ENCODE peak calls at places on chromosome 13, in six cellular contexts. One of them, this sample, is unnamed.

GRCh38 chr13:26985285-26985878 is 186.2 kb downstream of the USP12 start:
- DNase-seq in transverse colon: peak; percentile 82
- DNase-seq in right lobe of liver: no peak
- DNase-seq in body of pancreas: peak; percentile 84
- DNase-seq in suprapubic skin: no peak
- DNase-seq in tibial nerve: peak; percentile 93
- DNase-seq in this sample: no peak

GRCh38 chr13:23987331-23987730 is 90.0 kb upstream of the C1QTNF9B start:
- DNase-seq in tibial nerve: no peak
- DNase-seq in suprapubic skin: no peak
- DNase-seq in body of pancreas: no peak
- DNase-seq in transverse colon: no peak
- DNase-seq in right lobe of liver: no peak
- DNase-seq in this sample: no peak

GRCh38 chr13:106161186-106161585 is 374.3 kb downstream of the EFNB2 start:
- DNase-seq in suprapubic skin: no peak
- DNase-seq in transverse colon: no peak
- DNase-seq in right lobe of liver: no peak
- DNase-seq in body of pancreas: no peak
- DNase-seq in tibial nerve: no peak
- DNase-seq in this sample: no peak

GRCh38 chr13:54574791-54575190 is 1546.2 kb downstream of the OLFM4 start:
- DNase-seq in tibial nerve: no peak
- DNase-seq in body of pancreas: no peak
- DNase-seq in suprapubic skin: no peak
- DNase-seq in right lobe of liver: no peak
- DNase-seq in transverse colon: no peak
- DNase-seq in this sample: no peak

GRCh38 chr13:47478985-47479384 is 522.1 kb downstream of the SUCLA2 start:
- DNase-seq in body of pancreas: peak; percentile 18
- DNase-seq in right lobe of liver: peak; percentile 82
- DNase-seq in tibial nerve: no peak
- DNase-seq in suprapubic skin: no peak
- DNase-seq in transverse colon: no peak
- DNase-seq in this sample: no peak

GRCh38 chr13:42814868-42815267 is 33.5 kb downstream of the FAM216B start:
- DNase-seq in body of pancreas: no peak
- DNase-seq in suprapubic skin: no peak
- DNase-seq in transverse colon: no peak
- DNase-seq in tibial nerve: no peak
- DNase-seq in right lobe of liver: no peak
- DNase-seq in this sample: no peak

GRCh38 chr13:71517004-71517403 is 350.0 kb downstream of the DACH1 start:
- DNase-seq in tibial nerve: no peak
- DNase-seq in transverse colon: no peak
- DNase-seq in body of pancreas: no peak
- DNase-seq in right lobe of liver: no peak
- DNase-seq in suprapubic skin: no peak
- DNase-seq in this sample: no peak

GRCh38 chr13:30928971-30929370 is 3.5 kb upstream of the TEX26 start:
- DNase-seq in right lobe of liver: no peak
- DNase-seq in transverse colon: no peak
- DNase-seq in body of pancreas: no peak
- DNase-seq in suprapubic skin: no peak
- DNase-seq in tibial nerve: no peak
- DNase-seq in this sample: no peak

GRCh38 chr13:41648314-41648935 is 191.1 kb downstream of the RGCC start:
- DNase-seq in tibial nerve: no peak
- DNase-seq in body of pancreas: no peak
- DNase-seq in right lobe of liver: no peak
- DNase-seq in transverse colon: no peak
- DNase-seq in suprapubic skin: no peak
- DNase-seq in this sample: no peak

GRCh38 chr13:45511310-45512147 is 46.8 kb downstream of the COG3 start:
- DNase-seq in suprapubic skin: no peak
- DNase-seq in tibial nerve: peak; percentile 69
- DNase-seq in transverse colon: no peak
- DNase-seq in right lobe of liver: no peak
- DNase-seq in body of pancreas: peak; percentile 20
- DNase-seq in this sample: no peak

GRCh38 chr13:46578590-46578975 is 25.6 kb downstream of the LRCH1 start:
- DNase-seq in tibial nerve: no peak
- DNase-seq in right lobe of liver: no peak
- DNase-seq in suprapubic skin: no peak
- DNase-seq in body of pancreas: no peak
- DNase-seq in transverse colon: no peak
- DNase-seq in this sample: no peak

GRCh38 chr13:101942038-101942437 is 459.8 kb downstream of the FGF14 start:
- DNase-seq in body of pancreas: peak; percentile 13
- DNase-seq in tibial nerve: peak; percentile 49
- DNase-seq in transverse colon: peak; percentile 19
- DNase-seq in right lobe of liver: no peak
- DNase-seq in suprapubic skin: no peak
- DNase-seq in this sample: no peak

GRCh38 chr13:90089051-90089450 is 1258.4 kb upstream of the MIR17HG start:
- DNase-seq in body of pancreas: no peak
- DNase-seq in right lobe of liver: no peak
- DNase-seq in suprapubic skin: no peak
- DNase-seq in transverse colon: no peak
- DNase-seq in tibial nerve: no peak
- DNase-seq in this sample: no peak

GRCh38 chr13:51035469-51035868 is 75.6 kb downstream of the C13orf42 start:
- DNase-seq in right lobe of liver: no peak
- DNase-seq in tibial nerve: no peak
- DNase-seq in suprapubic skin: no peak
- DNase-seq in transverse colon: no peak
- DNase-seq in body of pancreas: no peak
- DNase-seq in this sample: no peak

DNA sequence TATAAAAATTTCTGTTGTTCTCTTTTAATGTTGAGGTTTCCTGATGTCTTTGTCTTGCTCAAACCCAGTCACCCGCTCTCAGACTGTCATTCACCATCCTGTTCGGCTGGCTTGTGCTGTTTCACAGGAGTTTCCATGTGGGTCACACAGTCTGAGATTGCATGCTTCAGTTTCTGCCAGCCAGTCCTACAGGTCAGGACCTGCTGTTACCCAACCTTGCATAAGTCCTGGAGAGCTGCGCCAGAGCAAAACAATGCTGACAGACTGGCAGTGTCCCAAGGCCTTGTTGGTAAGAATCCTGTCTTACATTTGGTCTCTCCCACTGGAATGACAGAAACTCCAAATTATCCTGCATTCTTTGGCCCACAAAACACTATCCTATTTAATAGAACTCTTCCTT is 340.0 kb upstream of the SLITRK5 start:
- DNase-seq in body of pancreas: peak; percentile 8
- DNase-seq in right lobe of liver: peak; percentile 74
- DNase-seq in suprapubic skin: no peak
- DNase-seq in tibial nerve: no peak
- DNase-seq in transverse colon: no peak
- DNase-seq in this sample: no peak
- H3K27ac ChIP-seq in body of pancreas: no peak overlapping the region
- H3K27ac ChIP-seq in right lobe of liver: no peak overlapping the region
- H3K27ac ChIP-seq in suprapubic skin: no peak overlapping the region
- H3K27ac ChIP-seq in tibial nerve: no peak overlapping the region
- H3K27ac ChIP-seq in transverse colon: no peak overlapping the region
- H3K27ac ChIP-seq in this sample: no peak overlapping the region

DNA sequence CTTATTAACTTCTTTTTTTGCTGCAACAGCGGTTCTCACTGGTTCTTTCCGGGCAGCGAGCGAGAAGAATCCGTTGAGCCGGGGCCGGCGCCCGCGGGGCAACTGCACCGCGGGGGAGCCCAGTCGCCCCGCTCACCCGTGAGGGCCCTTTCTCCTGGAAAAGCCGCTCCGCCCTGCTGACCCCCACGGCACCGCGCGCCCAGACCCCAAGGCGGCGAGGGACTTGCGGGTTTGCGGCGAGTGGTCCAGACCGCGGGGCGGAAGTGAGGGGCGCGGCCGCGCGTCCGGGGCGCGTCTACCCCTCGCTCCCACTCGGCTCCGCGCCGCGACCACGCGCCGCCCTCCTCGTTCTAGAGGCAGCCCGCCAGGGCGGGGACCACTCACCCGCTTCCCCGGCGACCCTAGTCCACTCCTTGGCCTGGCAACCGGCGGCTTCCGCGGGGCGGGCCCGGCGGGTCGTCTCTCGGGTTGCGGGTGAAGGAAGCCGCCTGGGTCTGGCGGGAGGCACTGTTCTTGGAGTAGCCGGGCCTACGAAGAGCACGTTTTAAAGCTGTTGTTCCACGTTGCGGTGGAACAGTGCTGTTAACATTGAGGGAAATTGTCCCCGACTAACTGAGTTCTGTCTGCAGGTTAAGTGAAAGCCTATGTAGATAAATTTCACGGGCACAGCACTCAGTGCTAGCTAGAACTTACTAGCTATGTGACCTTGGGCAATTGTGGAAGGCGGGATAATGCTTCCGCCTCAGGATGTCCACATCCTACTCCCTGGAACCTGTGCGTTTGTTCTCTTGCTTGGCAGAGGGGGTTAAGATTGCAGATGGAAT is at the start of gene NEK3:
- DNase-seq in suprapubic skin: peak; percentile 82
- DNase-seq in transverse colon: peak; percentile 78
- DNase-seq in right lobe of liver: peak; percentile 83
- DNase-seq in tibial nerve: peak; percentile 41
- DNase-seq in body of pancreas: peak; percentile 73
- DNase-seq in this sample: peak; percentile 6
- TF ChIP-seq POLR2A in suprapubic skin: no peak
- TF ChIP-seq POLR2A in transverse colon: peak; percentile 45
- TF ChIP-seq POLR2A in right lobe of liver: peak; percentile 33
- TF ChIP-seq POLR2A in tibial nerve: no peak
- TF ChIP-seq POLR2A in body of pancreas: peak; percentile 37
- TF ChIP-seq POLR2A in this sample: no peak

GRCh38 chr13:113635709-113636108 is 22.3 kb downstream of the ATP4B start:
- DNase-seq in suprapubic skin: peak; percentile 47
- DNase-seq in right lobe of liver: peak; percentile 44
- DNase-seq in tibial nerve: no peak
- DNase-seq in transverse colon: no peak
- DNase-seq in body of pancreas: no peak
- DNase-seq in this sample: no peak

GRCh38 chr13:113636266-113636963 is 21.6 kb downstream of the ATP4B start:
- DNase-seq in body of pancreas: no peak
- DNase-seq in transverse colon: no peak
- DNase-seq in suprapubic skin: peak; percentile 70
- DNase-seq in right lobe of liver: peak; percentile 37
- DNase-seq in tibial nerve: no peak
- DNase-seq in this sample: no peak

GRCh38 chr13:113633485-113633873 is 24.5 kb downstream of the ATP4B start:
- DNase-seq in suprapubic skin: peak; percentile 63
- DNase-seq in body of pancreas: no peak
- DNase-seq in tibial nerve: no peak
- DNase-seq in transverse colon: no peak
- DNase-seq in right lobe of liver: peak; percentile 44
- DNase-seq in this sample: no peak

GRCh38 chr13:113634279-113635047 is 23.5 kb downstream of the ATP4B start:
- DNase-seq in transverse colon: no peak
- DNase-seq in body of pancreas: no peak
- DNase-seq in right lobe of liver: peak; percentile 16
- DNase-seq in suprapubic skin: peak; percentile 12
- DNase-seq in tibial nerve: no peak
- DNase-seq in this sample: no peak

DNA sequence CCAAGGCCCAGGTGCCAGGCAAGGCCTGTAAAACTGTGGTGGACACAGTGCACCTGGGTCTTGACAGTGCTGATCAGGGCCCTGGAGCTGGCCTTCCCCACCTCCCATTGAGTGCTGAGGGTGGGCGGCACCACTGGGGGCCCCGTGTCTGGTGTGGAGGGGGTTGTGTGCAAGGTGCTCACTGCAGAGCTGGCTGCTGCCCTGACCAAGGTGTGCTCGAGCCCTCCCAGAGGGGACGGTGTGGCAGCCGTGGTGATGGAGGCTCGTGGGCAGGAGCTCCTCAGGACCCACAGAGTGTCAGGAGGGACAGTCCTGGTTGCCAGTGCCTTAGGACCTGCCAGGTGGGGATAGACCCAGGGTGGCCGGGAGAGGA is 23.0 kb downstream of the ATP4B start:
- DNase-seq in transverse colon: no peak
- DNase-seq in suprapubic skin: peak; percentile 41
- DNase-seq in tibial nerve: no peak
- DNase-seq in right lobe of liver: no peak
- DNase-seq in body of pancreas: no peak
- DNase-seq in this sample: no peak
- H3K36me3 ChIP-seq in transverse colon: peaks cover 49% of the 10 kb centered on the region
- H3K36me3 ChIP-seq in suprapubic skin: peaks cover 89% of the 10 kb centered on the region
- H3K36me3 ChIP-seq in tibial nerve: peaks cover 96% of the 10 kb centered on the region
- H3K36me3 ChIP-seq in right lobe of liver: peaks cover 22% of the 10 kb centered on the region
- H3K36me3 ChIP-seq in body of pancreas: peaks cover 27% of the 10 kb centered on the region
- H3K36me3 ChIP-seq in this sample: peaks cover 100% of the 10 kb centered on the region

DNA sequence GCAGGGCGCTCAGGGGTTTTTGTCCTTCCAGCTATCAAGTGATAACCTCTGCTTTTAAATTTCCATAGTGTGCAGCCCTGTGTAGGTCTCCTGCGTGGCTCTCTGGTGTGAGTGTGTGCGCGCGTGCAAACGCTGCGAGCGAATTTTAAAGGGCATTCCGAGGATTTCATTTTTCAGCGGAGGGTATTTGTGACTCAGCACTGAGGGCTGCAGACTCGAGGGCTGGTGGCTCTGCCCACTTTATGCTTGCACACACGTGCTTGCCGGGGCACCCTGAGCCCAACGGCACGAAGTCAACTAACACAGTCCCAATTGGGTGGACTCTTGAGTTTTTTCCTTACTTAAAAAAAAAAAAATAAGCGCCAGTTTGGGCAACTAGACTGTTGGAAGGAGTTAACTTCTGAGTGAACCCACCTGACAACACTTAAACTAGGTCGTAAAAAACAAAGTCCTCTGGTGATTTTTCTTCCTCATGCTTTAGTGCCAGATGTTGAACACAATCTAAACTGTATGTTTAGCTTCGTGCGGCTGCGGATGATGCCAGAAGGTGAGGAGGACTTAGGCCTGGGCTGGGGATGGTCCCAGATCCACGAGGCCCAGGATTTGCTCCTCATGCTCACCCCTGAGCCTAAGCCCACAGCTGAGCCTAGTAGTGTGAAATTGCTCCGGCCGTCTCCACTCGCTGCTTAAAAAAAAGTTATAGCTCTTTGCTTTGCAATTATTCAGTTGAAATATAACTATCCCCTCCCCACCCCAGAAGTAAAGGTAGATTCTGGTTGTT is 2.1 kb downstream of the FGF9 start:
- DNase-seq in tibial nerve: no peak
- DNase-seq in body of pancreas: peak; percentile 7
- DNase-seq in suprapubic skin: no peak
- DNase-seq in right lobe of liver: no peak
- DNase-seq in transverse colon: no peak
- DNase-seq in this sample: no peak
- H3K27ac ChIP-seq in tibial nerve: peak overlapping the region; percentile 42
- H3K27ac ChIP-seq in body of pancreas: peak overlapping the region; percentile 74
- H3K27ac ChIP-seq in suprapubic skin: no peak overlapping the region
- H3K27ac ChIP-seq in right lobe of liver: no peak overlapping the region
- H3K27ac ChIP-seq in transverse colon: peak overlapping the region; percentile 75
- H3K27ac ChIP-seq in this sample: no peak overlapping the region

This sample was measured in esophagus squamous epithelium.